ENCODE peak calls at places on chromosomes 1 and 21, in seven cellular contexts. W, C, J, N, D, M and L are unnamed samples.

GRCh38 chr1:7594002-7594713 is 176.9 kb upstream of the VAMP3 start:
- DNase-seq in D (no peak), M (no peak), C (no peak), N (no peak), W (no peak), J (no peak), L (no peak)

GRCh38 chr1:64215576-64215975 is 12.2 kb downstream of the UBE2U start:
- DNase-seq in J (no peak), C (no peak), W (no peak), M (no peak), N (no peak), D (no peak), L (no peak)

GRCh38 chr1:202691846-202692245 is 18.4 kb downstream of the SYT2 start:
- DNase-seq in N (no peak), C (no peak), W (no peak), M (no peak), J (no peak), D (no peak), L (no peak)

GRCh38 chr1:226497276-226497833 is 51.2 kb upstream of the STUM start:
- DNase-seq in C (no peak), M (no peak), N (no peak), J (no peak), D (no peak), W (no peak), L (no peak)

GRCh38 chr1:211013346-211014240 is 120.4 kb downstream of the KCNH1 start:
- DNase-seq in D (no peak), M (no peak), W (no peak), N (no peak), J (no peak), C (no peak), L (no peak)

GRCh38 chr1:55311979-55312378 is 96.8 kb upstream of the USP24 start:
- DNase-seq in C (no peak), M (no peak), N (no peak), J (no peak), W (no peak), D (no peak), L (no peak)

GRCh38 chr1:84298336-84298687 is 3.2 kb upstream of the SAMD13 start:
- DNase-seq in D (peak), M (peak), N (no peak), J (peak), W (peak), C (peak), L (peak)

GRCh38 chr1:65497276-65497830 is 76.9 kb downstream of the LEPR start:
- DNase-seq in N (no peak), M (no peak), C (no peak), D (no peak), W (no peak), J (no peak), L (no peak)

GRCh38 chr1:107110346-107110745 is 30.5 kb upstream of the NTNG1 start:
- DNase-seq in C (no peak), N (no peak), J (no peak), D (no peak), M (no peak), W (no peak), L (no peak)

GRCh38 chr1:112251766-112252506 is 144.1 kb upstream of the CTTNBP2NL start:
- DNase-seq in D (no peak), N (no peak), C (no peak), M (no peak), J (no peak), W (no peak), L (no peak)

GRCh38 chr1:69982992-69983391 is 222.4 kb downstream of the LRRC40 start:
- DNase-seq in D (no peak), N (no peak), C (peak), M (no peak), J (no peak), W (no peak), L (no peak)

GRCh38 chr1:19450811-19451564 is 34.4 kb downstream of the CAPZB start:
- DNase-seq in M (no peak), D (no peak), W (no peak), J (no peak), C (peak), N (no peak), L (peak)

GRCh38 chr1:3899776-3900149 is 309 bp downstream of the C1orf174 start:
- DNase-seq in J (peak), W (no peak), C (no peak), D (no peak), M (no peak), N (no peak), L (no peak)

GRCh38 chr1:220914283-220915116 is 35.3 kb downstream of the HLX start:
- DNase-seq in W (no peak), N (no peak), M (no peak), J (no peak), D (no peak), C (no peak), L (no peak)

GRCh38 chr1:43582162-43582566 is 51.5 kb downstream of the PTPRF start:
- DNase-seq in M (peak), C (peak), N (no peak), D (no peak), W (no peak), J (peak), L (peak)

GRCh38 chr1:913491-914252 is 10.1 kb upstream of the SAMD11 start:
- DNase-seq in D (no peak), C (peak), W (peak), J (no peak), N (no peak), M (no peak), L (no peak)

GRCh38 chr1:230910755-230911117 is 42.4 kb upstream of the C1orf198 start:
- DNase-seq in D (no peak), C (no peak), N (no peak), M (no peak), J (no peak), W (no peak), L (no peak)

GRCh38 chr1:66436378-66437135 is 97.4 kb upstream of the SGIP1 start:
- DNase-seq in M (no peak), J (no peak), N (no peak), C (no peak), D (no peak), W (no peak), L (no peak)

GRCh38 chr1:151802372-151802771 is 2.8 kb downstream of the LINGO4 start:
- DNase-seq in J (no peak), C (no peak), W (no peak), D (no peak), M (no peak), N (no peak), L (no peak)

GRCh38 chr1:241357366-241358305 is 631 bp upstream of the RGS7 start:
- DNase-seq in J (no peak), C (peak), M (no peak), N (no peak), W (no peak), D (no peak), L (no peak)

GRCh38 chr1:88731475-88731874 is 47.4 kb downstream of the PKN2 start:
- DNase-seq in M (peak), N (no peak), C (peak), J (no peak), D (no peak), W (no peak), L (no peak)

GRCh38 chr1:57319165-57319564 is 104.7 kb downstream of the DAB1 start:
- DNase-seq in W (no peak), M (no peak), N (no peak), D (no peak), C (no peak), J (no peak), L (no peak)

GRCh38 chr1:63124666-63125191 is 197.6 kb upstream of the FOXD3 start:
- DNase-seq in N (no peak), J (no peak), D (no peak), C (no peak), W (no peak), M (no peak), L (no peak)

GRCh38 chr1:203166192-203166940 is 9.3 kb downstream of the MYBPH start:
- DNase-seq in M (peak), N (no peak), J (peak), D (no peak), C (no peak), W (peak), L (no peak)

GRCh38 chr1:38527373-38527966 is 332.1 kb downstream of the RRAGC start:
- DNase-seq in M (peak), C (no peak), J (peak), D (no peak), W (no peak), N (no peak), L (peak)

GRCh38 chr1:111620412-111620971 is 903 bp downstream of the RAP1A start:
- DNase-seq in C (no peak), N (no peak), D (no peak), M (no peak), J (no peak), W (no peak), L (no peak)

GRCh38 chr1:3924186-3924815 is 24.2 kb upstream of the C1orf174 start:
- DNase-seq in C (no peak), J (no peak), D (no peak), W (no peak), N (no peak), M (no peak), L (no peak)

GRCh38 chr1:227945891-227946623 is 1.7 kb downstream of the WNT9A start:
- DNase-seq in N (no peak), W (peak), D (peak), C (peak), M (peak), J (peak), L (no peak)

GRCh38 chr1:44031051-44031899 is at the start of gene SLC6A9:
- DNase-seq in C (peak), W (peak), M (peak), D (peak), J (peak), N (no peak), L (peak)

GRCh38 chr1:31765041-31765467 is 914 bp upstream of the ADGRB2 start:
- DNase-seq in C (no peak), M (no peak), J (no peak), W (no peak), N (no peak), D (no peak), L (no peak)

GRCh38 chr21:25457411-25457810 is 149.9 kb downstream of the MRPL39 start:
- DNase-seq in D (no peak), C (no peak), N (no peak), W (no peak), M (no peak), J (no peak), L (no peak)

GRCh38 chr1:6317101-6317760 is 56.3 kb upstream of the GPR153 start:
- DNase-seq in N (no peak), M (no peak), W (no peak), C (no peak), J (peak), D (no peak), L (no peak)

GRCh38 chr1:201719812-201720521 is 109.0 kb upstream of the IPO9 start:
- DNase-seq in C (no peak), D (peak), N (no peak), W (no peak), J (no peak), M (peak), L (peak)

GRCh38 chr21:39681845-39682244 is 63.1 kb upstream of the IGSF5 start:
- DNase-seq in N (no peak), W (no peak), D (no peak), C (no peak), J (no peak), M (no peak), L (no peak)

GRCh38 chr1:147169171-147169570 is 3.1 kb downstream of the PRKAB2 start:
- DNase-seq in W (no peak), M (no peak), C (no peak), D (no peak), J (no peak), N (no peak), L (no peak)

GRCh38 chr21:44300262-44300959 is 558 bp downstream of the PFKL start:
- DNase-seq in M (peak), D (peak), N (no peak), W (peak), J (peak), C (peak), L (peak)
- TF ChIP-seq POLR2A in M (peak), D (no peak), N (peak), W (peak), J (peak), C (peak), L (peak)

GRCh38 chr1:27627051-27627450 is 7.9 kb downstream of the FGR start:
- DNase-seq in D (no peak), J (no peak), C (no peak), N (no peak), W (no peak), M (no peak), L (no peak)
- H3K27ac ChIP-seq in D (no peak), J (no peak), C (no peak), N (no peak), W (peak), M (no peak), L (no peak)

GRCh38 chr21:34948157-34948556 is 100.9 kb downstream of the RUNX1 start:
- DNase-seq in D (no peak), N (no peak), J (peak), C (no peak), M (no peak), W (no peak), L (no peak)

GRCh38 chr21:34944015-34944755 is 104.9 kb downstream of the RUNX1 start:
- DNase-seq in D (no peak), J (no peak), N (no peak), C (no peak), W (no peak), M (no peak), L (no peak)

GRCh38 chr21:34947122-34947534 is 102.0 kb downstream of the RUNX1 start:
- DNase-seq in M (no peak), D (no peak), W (no peak), J (no peak), N (no peak), C (no peak), L (no peak)

GRCh38 chr21:34945288-34945687 is 103.8 kb downstream of the RUNX1 start:
- DNase-seq in D (no peak), C (no peak), M (no peak), J (no peak), N (no peak), W (no peak), L (no peak)

DNA sequence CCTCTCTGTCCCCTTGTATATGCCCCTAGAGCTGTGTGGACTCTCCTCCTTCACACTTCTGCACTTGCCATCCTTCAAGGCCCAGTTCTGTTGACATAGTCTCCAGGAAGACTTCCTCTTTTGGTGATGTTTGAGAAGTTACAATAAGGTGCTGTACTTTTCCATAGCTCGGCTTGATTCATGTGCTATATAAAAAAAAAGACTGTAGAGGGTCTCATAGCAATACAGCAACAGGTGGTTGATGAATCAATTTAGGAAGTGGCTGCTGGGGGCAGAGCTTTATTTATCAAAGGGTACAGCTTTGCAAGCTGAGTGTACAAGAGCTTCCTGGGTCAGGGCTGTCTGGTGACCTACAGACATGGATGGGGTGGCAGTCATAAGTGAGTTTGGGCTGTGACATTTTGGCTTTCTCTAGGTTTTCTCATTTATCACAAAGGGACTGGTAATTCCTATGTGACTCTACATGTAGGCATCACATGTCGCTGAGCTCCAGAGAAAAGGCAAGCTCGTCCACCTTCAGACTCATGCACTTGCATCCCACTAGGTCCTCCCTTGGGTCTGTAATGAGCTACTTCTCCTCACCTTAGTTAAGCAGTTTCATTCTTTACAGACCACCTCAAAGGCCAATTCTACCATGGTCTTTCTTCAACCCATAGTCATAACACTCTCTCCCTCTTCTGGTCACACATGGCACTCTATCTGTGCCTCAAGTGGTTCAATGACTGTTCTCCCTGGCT is 102.5 kb downstream of the RUNX1 start:
- DNase-seq in W (no peak), J (no peak), D (no peak), N (no peak), M (no peak), C (no peak), L (no peak)
- TF ChIP-seq CTCF in W (no peak), J (no peak), D (no peak), N (no peak), M (no peak), C (no peak), L (no peak)

GRCh38 chr1:26472330-26472900 is at the start of gene HMGN2:
- DNase-seq in D (peak), J (peak), N (peak), M (peak), W (peak), C (peak), L (peak)

GRCh38 chr1:26471498-26472329 is 526 bp upstream of the HMGN2 start:
- DNase-seq in C (peak), N (no peak), W (peak), D (peak), J (peak), M (peak), L (no peak)

GRCh38 chr1:26471201-26471497 is 1.1 kb upstream of the HMGN2 start:
- DNase-seq in W (no peak), N (no peak), D (no peak), C (no peak), J (no peak), M (no peak), L (no peak)

GRCh38 chr1:26474824-26475223 is 2.6 kb downstream of the HMGN2 start:
- DNase-seq in M (no peak), N (no peak), C (no peak), J (no peak), D (no peak), W (no peak), L (no peak)

DNA sequence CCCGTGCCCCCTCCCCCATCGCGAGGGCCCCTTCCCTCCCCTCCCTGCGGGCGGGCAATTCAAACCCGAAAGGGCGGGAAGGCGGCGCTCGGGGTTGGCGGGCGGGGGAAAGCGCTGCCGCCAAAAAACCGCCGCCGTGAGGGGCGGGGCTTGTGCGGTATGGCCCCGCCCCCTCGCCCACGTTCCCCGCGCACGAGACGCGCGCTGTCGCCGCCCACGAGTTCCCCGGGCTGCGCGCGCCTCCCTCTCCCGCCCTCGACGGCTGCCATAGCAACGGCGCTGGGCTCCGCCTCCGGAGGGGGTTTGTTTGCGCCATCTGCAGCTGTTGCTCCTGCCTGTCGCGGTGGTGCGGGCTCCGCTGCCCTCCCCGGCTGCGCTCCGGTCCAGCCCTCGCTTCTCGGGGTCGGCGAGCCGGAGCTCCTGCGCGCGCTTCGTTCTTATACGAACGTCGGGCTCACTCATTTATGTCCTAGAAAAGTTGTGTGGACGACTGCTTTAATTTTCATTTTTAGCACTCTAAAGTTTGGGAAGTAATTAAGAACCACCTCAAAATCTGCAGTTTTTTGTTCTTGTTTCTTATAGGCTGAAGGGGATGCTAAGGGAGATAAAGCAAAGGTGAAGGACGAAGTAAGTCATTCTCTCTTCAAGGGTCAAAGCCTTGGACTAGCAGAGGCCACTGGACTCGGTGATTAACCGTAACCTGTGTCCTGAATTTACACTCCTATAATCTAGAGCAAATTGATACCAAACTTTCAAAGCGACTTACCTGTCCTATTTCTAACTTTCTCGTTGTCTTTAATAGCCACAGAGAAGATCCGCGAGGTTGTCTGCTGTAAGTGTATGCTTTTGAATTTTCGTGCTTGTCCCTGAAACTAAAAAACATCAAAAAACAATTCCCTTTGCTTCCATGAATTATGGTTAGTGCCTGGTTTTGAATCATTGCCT is 933 bp downstream of the HMGN2 start:
- DNase-seq in C (peak), N (peak), W (peak), J (peak), M (peak), D (peak), L (peak)
- TF ChIP-seq POLR2A in C (peak), N (peak), W (no peak), J (no peak), M (peak), D (no peak), L (peak)

DNA sequence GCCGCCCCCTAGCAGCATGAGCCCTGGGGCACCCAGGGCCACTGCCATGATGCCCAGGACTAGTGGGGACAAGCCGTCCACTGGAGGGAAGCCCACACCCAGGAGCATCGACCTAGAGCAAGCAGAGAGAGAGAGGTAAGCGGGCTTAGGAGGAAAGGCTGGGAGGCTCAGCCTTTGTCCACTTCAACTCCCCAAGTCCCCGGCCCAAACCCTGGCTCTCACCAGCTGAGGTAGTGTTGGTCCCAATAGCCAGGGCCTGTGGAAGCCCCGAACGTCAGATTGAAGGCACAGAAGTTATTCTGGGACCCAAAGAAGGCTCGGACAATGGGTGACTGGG is 2.4 kb downstream of the GLMP start:
- DNase-seq in M (no peak), N (no peak), D (no peak), W (no peak), C (no peak), J (no peak), L (no peak)
- H3K27ac ChIP-seq in M (no peak), N (peak), D (no peak), W (no peak), C (no peak), J (no peak), L (no peak)

GRCh38 chr1:152998476-152998875 is 3.1 kb upstream of the SPRR3 start:
- DNase-seq in J (no peak), D (no peak), C (no peak), N (no peak), M (no peak), W (no peak), L (no peak)
- TF ChIP-seq CTCF in J (no peak), D (no peak), C (no peak), N (no peak), M (no peak), W (no peak), L (no peak)